ENCODE peak calls at places on chromosome 20, in seven cellular contexts. One of them, this sample, is unnamed.

GRCh38 chr20:33650111-33650752 is 11.9 kb upstream of the C20orf144 start:
- DNase-seq in GF-D8: no peak
- DNase-seq in stimulated activated naive B cell treated with anti-CD40 and anti-IgM and Interleukin-4, amounts not matched to agents 10 μg/mL and 1 μg/mL and 100 μg/mL, for 72 hours: no peak
- DNase-seq in AG04450: no peak
- DNase-seq in prostate gland: no peak
- DNase-seq in activated gamma-delta T cell treated with Interleukin-2 at 50 U/mL for 16 hours: no peak
- DNase-seq in cardiac muscle cell: no peak
- DNase-seq in this sample: no peak

GRCh38 chr20:54122189-54122588 is 51.6 kb downstream of the CYP24A1 start:
- DNase-seq in prostate gland: no peak
- DNase-seq in GF-D8: no peak
- DNase-seq in activated gamma-delta T cell treated with Interleukin-2 at 50 U/mL for 16 hours: no peak
- DNase-seq in AG04450: no peak
- DNase-seq in cardiac muscle cell: no peak
- DNase-seq in stimulated activated naive B cell treated with anti-CD40 and anti-IgM and Interleukin-4, amounts not matched to agents 10 μg/mL and 1 μg/mL and 100 μg/mL, for 72 hours: no peak
- DNase-seq in this sample: no peak

GRCh38 chr20:61549865-61550264 is 297.8 kb downstream of the CDH4 start:
- DNase-seq in GF-D8: no peak
- DNase-seq in AG04450: no peak
- DNase-seq in cardiac muscle cell: no peak
- DNase-seq in prostate gland: no peak
- DNase-seq in activated gamma-delta T cell treated with Interleukin-2 at 50 U/mL for 16 hours: no peak
- DNase-seq in stimulated activated naive B cell treated with anti-CD40 and anti-IgM and Interleukin-4, amounts not matched to agents 10 μg/mL and 1 μg/mL and 100 μg/mL, for 72 hours: no peak
- DNase-seq in this sample: no peak

GRCh38 chr20:47854687-47855212 is 69.5 kb upstream of the SULF2 start:
- DNase-seq in AG04450: peak; percentile 7
- DNase-seq in stimulated activated naive B cell treated with anti-CD40 and anti-IgM and Interleukin-4, amounts not matched to agents 10 μg/mL and 1 μg/mL and 100 μg/mL, for 72 hours: no peak
- DNase-seq in prostate gland: no peak
- DNase-seq in GF-D8: no peak
- DNase-seq in activated gamma-delta T cell treated with Interleukin-2 at 50 U/mL for 16 hours: no peak
- DNase-seq in cardiac muscle cell: peak; percentile 16
- DNase-seq in this sample: peak; percentile 44

GRCh38 chr20:20712004-20712473 is 405 bp downstream of the RALGAPA2 start:
- DNase-seq in GF-D8: no peak
- DNase-seq in AG04450: no peak
- DNase-seq in activated gamma-delta T cell treated with Interleukin-2 at 50 U/mL for 16 hours: no peak
- DNase-seq in stimulated activated naive B cell treated with anti-CD40 and anti-IgM and Interleukin-4, amounts not matched to agents 10 μg/mL and 1 μg/mL and 100 μg/mL, for 72 hours: no peak
- DNase-seq in cardiac muscle cell: peak; percentile 43
- DNase-seq in prostate gland: peak; percentile 25
- DNase-seq in this sample: peak; percentile 24

GRCh38 chr20:50534567-50534966 is 24.4 kb downstream of the PTPN1 start:
- DNase-seq in cardiac muscle cell: no peak
- DNase-seq in prostate gland: no peak
- DNase-seq in stimulated activated naive B cell treated with anti-CD40 and anti-IgM and Interleukin-4, amounts not matched to agents 10 μg/mL and 1 μg/mL and 100 μg/mL, for 72 hours: no peak
- DNase-seq in activated gamma-delta T cell treated with Interleukin-2 at 50 U/mL for 16 hours: no peak
- DNase-seq in GF-D8: no peak
- DNase-seq in AG04450: peak; percentile 58
- DNase-seq in this sample: no peak

GRCh38 chr20:43830883-43831282 is 83.8 kb upstream of the TOX2 start:
- DNase-seq in AG04450: no peak
- DNase-seq in cardiac muscle cell: no peak
- DNase-seq in GF-D8: no peak
- DNase-seq in prostate gland: no peak
- DNase-seq in stimulated activated naive B cell treated with anti-CD40 and anti-IgM and Interleukin-4, amounts not matched to agents 10 μg/mL and 1 μg/mL and 100 μg/mL, for 72 hours: no peak
- DNase-seq in activated gamma-delta T cell treated with Interleukin-2 at 50 U/mL for 16 hours: no peak
- DNase-seq in this sample: no peak

GRCh38 chr20:59425572-59425971 is 125.2 kb downstream of the EDN3 start:
- DNase-seq in prostate gland: no peak
- DNase-seq in GF-D8: no peak
- DNase-seq in cardiac muscle cell: no peak
- DNase-seq in activated gamma-delta T cell treated with Interleukin-2 at 50 U/mL for 16 hours: no peak
- DNase-seq in stimulated activated naive B cell treated with anti-CD40 and anti-IgM and Interleukin-4, amounts not matched to agents 10 μg/mL and 1 μg/mL and 100 μg/mL, for 72 hours: no peak
- DNase-seq in AG04450: no peak
- DNase-seq in this sample: no peak

GRCh38 chr20:54219751-54220426 is 12.0 kb downstream of the PFDN4 start:
- DNase-seq in prostate gland: no peak
- DNase-seq in AG04450: no peak
- DNase-seq in GF-D8: no peak
- DNase-seq in cardiac muscle cell: peak; percentile 32
- DNase-seq in stimulated activated naive B cell treated with anti-CD40 and anti-IgM and Interleukin-4, amounts not matched to agents 10 μg/mL and 1 μg/mL and 100 μg/mL, for 72 hours: no peak
- DNase-seq in activated gamma-delta T cell treated with Interleukin-2 at 50 U/mL for 16 hours: no peak
- DNase-seq in this sample: peak; percentile 23

GRCh38 chr20:53297154-53297529 is 296.5 kb downstream of the ZNF217 start:
- DNase-seq in prostate gland: no peak
- DNase-seq in AG04450: no peak
- DNase-seq in activated gamma-delta T cell treated with Interleukin-2 at 50 U/mL for 16 hours: no peak
- DNase-seq in cardiac muscle cell: no peak
- DNase-seq in stimulated activated naive B cell treated with anti-CD40 and anti-IgM and Interleukin-4, amounts not matched to agents 10 μg/mL and 1 μg/mL and 100 μg/mL, for 72 hours: no peak
- DNase-seq in GF-D8: no peak
- DNase-seq in this sample: no peak

GRCh38 chr20:36085686-36086267 is 68.8 kb upstream of the EPB41L1 start:
- DNase-seq in prostate gland: no peak
- DNase-seq in activated gamma-delta T cell treated with Interleukin-2 at 50 U/mL for 16 hours: no peak
- DNase-seq in cardiac muscle cell: no peak
- DNase-seq in GF-D8: no peak
- DNase-seq in stimulated activated naive B cell treated with anti-CD40 and anti-IgM and Interleukin-4, amounts not matched to agents 10 μg/mL and 1 μg/mL and 100 μg/mL, for 72 hours: peak; percentile 27
- DNase-seq in AG04450: no peak
- DNase-seq in this sample: peak; percentile 16

GRCh38 chr20:51750037-51750769 is 18.0 kb downstream of the ATP9A start:
- DNase-seq in GF-D8: no peak
- DNase-seq in AG04450: peak; percentile 76
- DNase-seq in stimulated activated naive B cell treated with anti-CD40 and anti-IgM and Interleukin-4, amounts not matched to agents 10 μg/mL and 1 μg/mL and 100 μg/mL, for 72 hours: no peak
- DNase-seq in activated gamma-delta T cell treated with Interleukin-2 at 50 U/mL for 16 hours: peak; percentile 6
- DNase-seq in cardiac muscle cell: no peak
- DNase-seq in prostate gland: peak; percentile 56
- DNase-seq in this sample: no peak

GRCh38 chr20:5621305-5621704 is 128.9 kb upstream of the SHLD1 start:
- DNase-seq in cardiac muscle cell: no peak
- DNase-seq in stimulated activated naive B cell treated with anti-CD40 and anti-IgM and Interleukin-4, amounts not matched to agents 10 μg/mL and 1 μg/mL and 100 μg/mL, for 72 hours: no peak
- DNase-seq in activated gamma-delta T cell treated with Interleukin-2 at 50 U/mL for 16 hours: no peak
- DNase-seq in prostate gland: peak; percentile 84
- DNase-seq in AG04450: no peak
- DNase-seq in GF-D8: no peak
- DNase-seq in this sample: no peak

GRCh38 chr20:34986311-34987287 is 30.9 kb downstream of the MYH7B start:
- DNase-seq in AG04450: no peak
- DNase-seq in activated gamma-delta T cell treated with Interleukin-2 at 50 U/mL for 16 hours: no peak
- DNase-seq in stimulated activated naive B cell treated with anti-CD40 and anti-IgM and Interleukin-4, amounts not matched to agents 10 μg/mL and 1 μg/mL and 100 μg/mL, for 72 hours: no peak
- DNase-seq in prostate gland: no peak
- DNase-seq in GF-D8: no peak
- DNase-seq in cardiac muscle cell: no peak
- DNase-seq in this sample: no peak

This sample was measured in erythroblast.